ENCODE peak calls at places on chromosome 21, in seven cellular contexts. One of them, this sample, is unnamed.

GRCh38 chr21:33914188-33914587 is 1.4 kb downstream of the ATP5PO start:
- DNase-seq in Peyer's patch: no peak
- DNase-seq in anterior cingulate cortex: no peak
- DNase-seq in lung: no peak
- DNase-seq in kidney glomerular epithelial cell: no peak
- DNase-seq in amygdala: no peak
- DNase-seq in uterus: no peak
- DNase-seq in this sample: no peak

GRCh38 chr21:43997766-43998742 is 14.1 kb upstream of the TRAPPC10 start:
- DNase-seq in Peyer's patch: no peak
- DNase-seq in anterior cingulate cortex: no peak
- DNase-seq in lung: no peak
- DNase-seq in kidney glomerular epithelial cell: no peak
- DNase-seq in amygdala: no peak
- DNase-seq in uterus: no peak
- DNase-seq in this sample: no peak

GRCh38 chr21:45093064-45093532 is 18.7 kb downstream of the ADARB1 start:
- DNase-seq in Peyer's patch: no peak
- DNase-seq in anterior cingulate cortex: no peak
- DNase-seq in lung: no peak
- DNase-seq in kidney glomerular epithelial cell: no peak
- DNase-seq in amygdala: no peak
- DNase-seq in uterus: no peak
- DNase-seq in this sample: no peak

GRCh38 chr21:37183749-37184148 is 83.4 kb downstream of the VPS26C start:
- DNase-seq in Peyer's patch: no peak
- DNase-seq in anterior cingulate cortex: no peak
- DNase-seq in lung: no peak
- DNase-seq in kidney glomerular epithelial cell: no peak
- DNase-seq in amygdala: no peak
- DNase-seq in uterus: no peak
- DNase-seq in this sample: no peak

GRCh38 chr21:45741691-45742090 is 98.2 kb downstream of the PCBP3 start:
- DNase-seq in Peyer's patch: no peak
- DNase-seq in anterior cingulate cortex: no peak
- DNase-seq in lung: no peak
- DNase-seq in kidney glomerular epithelial cell: no peak
- DNase-seq in amygdala: no peak
- DNase-seq in uterus: no peak
- DNase-seq in this sample: no peak

GRCh38 chr21:22791986-22792560 is 1793.9 kb downstream of the NCAM2 start:
- DNase-seq in Peyer's patch: no peak
- DNase-seq in anterior cingulate cortex: no peak
- DNase-seq in lung: no peak
- DNase-seq in kidney glomerular epithelial cell: peak; percentile 24
- DNase-seq in amygdala: peak; percentile 23
- DNase-seq in uterus: no peak
- DNase-seq in this sample: no peak

GRCh38 chr21:32604484-32604883 is 7.7 kb downstream of the CFAP298 start:
- DNase-seq in Peyer's patch: no peak
- DNase-seq in anterior cingulate cortex: no peak
- DNase-seq in lung: no peak
- DNase-seq in kidney glomerular epithelial cell: no peak
- DNase-seq in amygdala: no peak
- DNase-seq in uterus: no peak
- DNase-seq in this sample: no peak

GRCh38 chr21:35609263-35609662 is 451.1 kb downstream of the SETD4 start:
- DNase-seq in Peyer's patch: no peak
- DNase-seq in anterior cingulate cortex: no peak
- DNase-seq in lung: no peak
- DNase-seq in kidney glomerular epithelial cell: no peak
- DNase-seq in amygdala: no peak
- DNase-seq in uterus: no peak
- DNase-seq in this sample: no peak